ENCODE peak calls at places on chromosomes 5 and 9, in four cellular contexts. I is amygdala, S is PC-9, N is lung. M is an unnamed sample.
A peak's percentile ranks its signal among the peaks of the same experiment; 100 is the strongest.

GRCh38 chr5:78984611-78985406 is at the start of gene ARSB:
- DNase-seq in I (peak; percentile 78), S (peak; percentile 90), N (peak; percentile 81), M (peak; percentile 86)

GRCh38 chr9:21615018-21615417 is 132.9 kb upstream of the IFNE start:
- DNase-seq in I (no peak), S (no peak), N (no peak), M (no peak)

GRCh38 chr5:176844706-176845391 is 34.5 kb downstream of the UNC5A start:
- DNase-seq in I (no peak), S (peak; percentile 85), N (no peak), M (no peak)

GRCh38 chr5:68086443-68086842 is 129.1 kb upstream of the PIK3R1 start:
- DNase-seq in I (no peak), S (no peak), N (no peak), M (peak; percentile 53)

GRCh38 chr5:95730011-95730700 is 980 bp upstream of the RHOBTB3 start:
- DNase-seq in I (no peak), S (no peak), N (no peak), M (peak; percentile 53)

GRCh38 chr9:114093031-114093471 is 6.0 kb downstream of the KIF12 start:
- DNase-seq in I (no peak), S (no peak), N (no peak), M (no peak)

GRCh38 chr5:82909816-82910215 is 167.4 kb downstream of the TMEM167A start:
- DNase-seq in I (no peak), S (no peak), N (no peak), M (no peak)

GRCh38 chr5:31944683-31945445 is 229.3 kb downstream of the GOLPH3 start:
- DNase-seq in I (no peak), S (no peak), N (no peak), M (no peak)

GRCh38 chr9:91741529-91741928 is 208.5 kb downstream of the ROR2 start:
- DNase-seq in I (no peak), S (no peak), N (no peak), M (no peak)